ENCODE peak calls at places on chromosomes 6 and 20, in ten cellular contexts. One of them, this sample, is unnamed.

GRCh38 chr6:44730771-44731391 is 343.4 kb downstream of the CDC5L start:
- DNase-seq in psoas muscle: no peak
- DNase-seq in HEK293T: peak
- DNase-seq in non-pigmented ciliary epithelial cell: peak
- DNase-seq in fibroblast of mammary gland: no peak
- DNase-seq in stimulated activated CD8-positive, alpha-beta memory T cell treated with anti-CD3 and anti-CD28 coated beads, Interleukin-4, amount 100 ng/mL, for 1 hour: no peak
- DNase-seq in CD8-positive, alpha-beta memory T cell: no peak
- DNase-seq in activated CD4-positive, CD25-positive, alpha-beta regulatory T cell: no peak
- DNase-seq in NAMALWA: no peak
- DNase-seq in left ventricle myocardium inferior: no peak
- DNase-seq in this sample: no peak

GRCh38 chr6:144757730-144758129 is 472.6 kb downstream of the UTRN start:
- DNase-seq in psoas muscle: no peak
- DNase-seq in HEK293T: no peak
- DNase-seq in non-pigmented ciliary epithelial cell: no peak
- DNase-seq in fibroblast of mammary gland: no peak
- DNase-seq in stimulated activated CD8-positive, alpha-beta memory T cell treated with anti-CD3 and anti-CD28 coated beads, Interleukin-4, amount 100 ng/mL, for 1 hour: no peak
- DNase-seq in CD8-positive, alpha-beta memory T cell: no peak
- DNase-seq in activated CD4-positive, CD25-positive, alpha-beta regulatory T cell: no peak
- DNase-seq in NAMALWA: no peak
- DNase-seq in left ventricle myocardium inferior: no peak
- DNase-seq in this sample: no peak

GRCh38 chr20:25495189-25495824 is 87.8 kb downstream of the GINS1 start:
- DNase-seq in psoas muscle: no peak
- DNase-seq in HEK293T: no peak
- DNase-seq in non-pigmented ciliary epithelial cell: no peak
- DNase-seq in fibroblast of mammary gland: no peak
- DNase-seq in stimulated activated CD8-positive, alpha-beta memory T cell treated with anti-CD3 and anti-CD28 coated beads, Interleukin-4, amount 100 ng/mL, for 1 hour: no peak
- DNase-seq in CD8-positive, alpha-beta memory T cell: no peak
- DNase-seq in activated CD4-positive, CD25-positive, alpha-beta regulatory T cell: no peak
- DNase-seq in NAMALWA: no peak
- DNase-seq in left ventricle myocardium inferior: no peak
- DNase-seq in this sample: no peak

GRCh38 chr6:15509335-15509933 is 153.4 kb downstream of the DTNBP1 start:
- DNase-seq in psoas muscle: no peak
- DNase-seq in HEK293T: no peak
- DNase-seq in non-pigmented ciliary epithelial cell: no peak
- DNase-seq in fibroblast of mammary gland: no peak
- DNase-seq in stimulated activated CD8-positive, alpha-beta memory T cell treated with anti-CD3 and anti-CD28 coated beads, Interleukin-4, amount 100 ng/mL, for 1 hour: no peak
- DNase-seq in CD8-positive, alpha-beta memory T cell: no peak
- DNase-seq in activated CD4-positive, CD25-positive, alpha-beta regulatory T cell: no peak
- DNase-seq in NAMALWA: no peak
- DNase-seq in left ventricle myocardium inferior: no peak
- DNase-seq in this sample: no peak

GRCh38 chr6:43125119-43125518 is 46.0 kb upstream of the SRF start:
- DNase-seq in psoas muscle: no peak
- DNase-seq in HEK293T: no peak
- DNase-seq in non-pigmented ciliary epithelial cell: peak
- DNase-seq in fibroblast of mammary gland: peak
- DNase-seq in stimulated activated CD8-positive, alpha-beta memory T cell treated with anti-CD3 and anti-CD28 coated beads, Interleukin-4, amount 100 ng/mL, for 1 hour: no peak
- DNase-seq in CD8-positive, alpha-beta memory T cell: no peak
- DNase-seq in activated CD4-positive, CD25-positive, alpha-beta regulatory T cell: no peak
- DNase-seq in NAMALWA: no peak
- DNase-seq in left ventricle myocardium inferior: no peak
- DNase-seq in this sample: peak

GRCh38 chr20:19338960-19339359 is 126.5 kb downstream of the SLC24A3 start:
- DNase-seq in psoas muscle: no peak
- DNase-seq in HEK293T: no peak
- DNase-seq in non-pigmented ciliary epithelial cell: no peak
- DNase-seq in fibroblast of mammary gland: no peak
- DNase-seq in stimulated activated CD8-positive, alpha-beta memory T cell treated with anti-CD3 and anti-CD28 coated beads, Interleukin-4, amount 100 ng/mL, for 1 hour: no peak
- DNase-seq in CD8-positive, alpha-beta memory T cell: no peak
- DNase-seq in activated CD4-positive, CD25-positive, alpha-beta regulatory T cell: no peak
- DNase-seq in NAMALWA: no peak
- DNase-seq in left ventricle myocardium inferior: no peak
- DNase-seq in this sample: no peak

GRCh38 chr6:166025149-166025898 is 142.3 kb downstream of the TBXT start:
- DNase-seq in psoas muscle: no peak
- DNase-seq in HEK293T: no peak
- DNase-seq in non-pigmented ciliary epithelial cell: peak
- DNase-seq in fibroblast of mammary gland: peak
- DNase-seq in stimulated activated CD8-positive, alpha-beta memory T cell treated with anti-CD3 and anti-CD28 coated beads, Interleukin-4, amount 100 ng/mL, for 1 hour: no peak
- DNase-seq in CD8-positive, alpha-beta memory T cell: no peak
- DNase-seq in activated CD4-positive, CD25-positive, alpha-beta regulatory T cell: no peak
- DNase-seq in NAMALWA: no peak
- DNase-seq in left ventricle myocardium inferior: peak
- DNase-seq in this sample: peak

GRCh38 chr20:54167909-54168872 is 5.6 kb downstream of the CYP24A1 start:
- DNase-seq in psoas muscle: no peak
- DNase-seq in HEK293T: peak
- DNase-seq in non-pigmented ciliary epithelial cell: no peak
- DNase-seq in fibroblast of mammary gland: peak
- DNase-seq in stimulated activated CD8-positive, alpha-beta memory T cell treated with anti-CD3 and anti-CD28 coated beads, Interleukin-4, amount 100 ng/mL, for 1 hour: no peak
- DNase-seq in CD8-positive, alpha-beta memory T cell: no peak
- DNase-seq in activated CD4-positive, CD25-positive, alpha-beta regulatory T cell: no peak
- DNase-seq in NAMALWA: no peak
- DNase-seq in left ventricle myocardium inferior: no peak
- DNase-seq in this sample: peak

GRCh38 chr6:169326067-169326799 is 72.6 kb upstream of the THBS2 start:
- DNase-seq in psoas muscle: no peak
- DNase-seq in HEK293T: peak
- DNase-seq in non-pigmented ciliary epithelial cell: no peak
- DNase-seq in fibroblast of mammary gland: peak
- DNase-seq in stimulated activated CD8-positive, alpha-beta memory T cell treated with anti-CD3 and anti-CD28 coated beads, Interleukin-4, amount 100 ng/mL, for 1 hour: no peak
- DNase-seq in CD8-positive, alpha-beta memory T cell: no peak
- DNase-seq in activated CD4-positive, CD25-positive, alpha-beta regulatory T cell: no peak
- DNase-seq in NAMALWA: peak
- DNase-seq in left ventricle myocardium inferior: no peak
- DNase-seq in this sample: peak

GRCh38 chr20:61756446-61756845 is 309.2 kb downstream of the TAF4 start:
- DNase-seq in psoas muscle: no peak
- DNase-seq in HEK293T: no peak
- DNase-seq in non-pigmented ciliary epithelial cell: no peak
- DNase-seq in fibroblast of mammary gland: no peak
- DNase-seq in stimulated activated CD8-positive, alpha-beta memory T cell treated with anti-CD3 and anti-CD28 coated beads, Interleukin-4, amount 100 ng/mL, for 1 hour: no peak
- DNase-seq in CD8-positive, alpha-beta memory T cell: no peak
- DNase-seq in activated CD4-positive, CD25-positive, alpha-beta regulatory T cell: no peak
- DNase-seq in NAMALWA: no peak
- DNase-seq in left ventricle myocardium inferior: no peak
- DNase-seq in this sample: no peak

GRCh38 chr6:43926644-43927524 is 156.9 kb downstream of the VEGFA start:
- DNase-seq in psoas muscle: no peak
- DNase-seq in HEK293T: peak
- DNase-seq in non-pigmented ciliary epithelial cell: peak
- DNase-seq in fibroblast of mammary gland: peak
- DNase-seq in stimulated activated CD8-positive, alpha-beta memory T cell treated with anti-CD3 and anti-CD28 coated beads, Interleukin-4, amount 100 ng/mL, for 1 hour: no peak
- DNase-seq in CD8-positive, alpha-beta memory T cell: no peak
- DNase-seq in activated CD4-positive, CD25-positive, alpha-beta regulatory T cell: no peak
- DNase-seq in NAMALWA: no peak
- DNase-seq in left ventricle myocardium inferior: peak
- DNase-seq in this sample: peak

GRCh38 chr20:10507052-10507451 is 71.9 kb downstream of the SLX4IP start:
- DNase-seq in psoas muscle: no peak
- DNase-seq in HEK293T: no peak
- DNase-seq in non-pigmented ciliary epithelial cell: no peak
- DNase-seq in fibroblast of mammary gland: no peak
- DNase-seq in stimulated activated CD8-positive, alpha-beta memory T cell treated with anti-CD3 and anti-CD28 coated beads, Interleukin-4, amount 100 ng/mL, for 1 hour: no peak
- DNase-seq in CD8-positive, alpha-beta memory T cell: no peak
- DNase-seq in activated CD4-positive, CD25-positive, alpha-beta regulatory T cell: no peak
- DNase-seq in NAMALWA: no peak
- DNase-seq in left ventricle myocardium inferior: no peak
- DNase-seq in this sample: no peak

GRCh38 chr20:4560667-4561066 is 161.0 kb upstream of the PRND start:
- DNase-seq in psoas muscle: no peak
- DNase-seq in HEK293T: no peak
- DNase-seq in non-pigmented ciliary epithelial cell: no peak
- DNase-seq in fibroblast of mammary gland: peak
- DNase-seq in stimulated activated CD8-positive, alpha-beta memory T cell treated with anti-CD3 and anti-CD28 coated beads, Interleukin-4, amount 100 ng/mL, for 1 hour: no peak
- DNase-seq in CD8-positive, alpha-beta memory T cell: no peak
- DNase-seq in activated CD4-positive, CD25-positive, alpha-beta regulatory T cell: no peak
- DNase-seq in NAMALWA: no peak
- DNase-seq in left ventricle myocardium inferior: no peak
- DNase-seq in this sample: peak

GRCh38 chr6:148501178-148501590 is 158.5 kb downstream of the SASH1 start:
- DNase-seq in psoas muscle: peak
- DNase-seq in HEK293T: peak
- DNase-seq in non-pigmented ciliary epithelial cell: no peak
- DNase-seq in fibroblast of mammary gland: peak
- DNase-seq in stimulated activated CD8-positive, alpha-beta memory T cell treated with anti-CD3 and anti-CD28 coated beads, Interleukin-4, amount 100 ng/mL, for 1 hour: no peak
- DNase-seq in CD8-positive, alpha-beta memory T cell: no peak
- DNase-seq in activated CD4-positive, CD25-positive, alpha-beta regulatory T cell: no peak
- DNase-seq in NAMALWA: no peak
- DNase-seq in left ventricle myocardium inferior: no peak
- DNase-seq in this sample: peak

GRCh38 chr6:75755704-75756103 is 6.7 kb downstream of the MYO6 start:
- DNase-seq in psoas muscle: no peak
- DNase-seq in HEK293T: no peak
- DNase-seq in non-pigmented ciliary epithelial cell: no peak
- DNase-seq in fibroblast of mammary gland: peak
- DNase-seq in stimulated activated CD8-positive, alpha-beta memory T cell treated with anti-CD3 and anti-CD28 coated beads, Interleukin-4, amount 100 ng/mL, for 1 hour: no peak
- DNase-seq in CD8-positive, alpha-beta memory T cell: no peak
- DNase-seq in activated CD4-positive, CD25-positive, alpha-beta regulatory T cell: no peak
- DNase-seq in NAMALWA: no peak
- DNase-seq in left ventricle myocardium inferior: no peak
- DNase-seq in this sample: peak

GRCh38 chr6:6981923-6982322 is 125.8 kb upstream of the RREB1 start:
- DNase-seq in psoas muscle: no peak
- DNase-seq in HEK293T: no peak
- DNase-seq in non-pigmented ciliary epithelial cell: no peak
- DNase-seq in fibroblast of mammary gland: no peak
- DNase-seq in stimulated activated CD8-positive, alpha-beta memory T cell treated with anti-CD3 and anti-CD28 coated beads, Interleukin-4, amount 100 ng/mL, for 1 hour: no peak
- DNase-seq in CD8-positive, alpha-beta memory T cell: no peak
- DNase-seq in activated CD4-positive, CD25-positive, alpha-beta regulatory T cell: no peak
- DNase-seq in NAMALWA: no peak
- DNase-seq in left ventricle myocardium inferior: no peak
- DNase-seq in this sample: no peak

GRCh38 chr20:3166913-3167342 is 6.4 kb downstream of the LZTS3 start:
- DNase-seq in psoas muscle: no peak
- DNase-seq in HEK293T: no peak
- DNase-seq in non-pigmented ciliary epithelial cell: no peak
- DNase-seq in fibroblast of mammary gland: no peak
- DNase-seq in stimulated activated CD8-positive, alpha-beta memory T cell treated with anti-CD3 and anti-CD28 coated beads, Interleukin-4, amount 100 ng/mL, for 1 hour: no peak
- DNase-seq in CD8-positive, alpha-beta memory T cell: no peak
- DNase-seq in activated CD4-positive, CD25-positive, alpha-beta regulatory T cell: no peak
- DNase-seq in NAMALWA: no peak
- DNase-seq in left ventricle myocardium inferior: no peak
- DNase-seq in this sample: no peak

GRCh38 chr6:133805876-133806275 is 83.0 kb upstream of the TCF21 start:
- DNase-seq in psoas muscle: no peak
- DNase-seq in HEK293T: no peak
- DNase-seq in non-pigmented ciliary epithelial cell: no peak
- DNase-seq in fibroblast of mammary gland: no peak
- DNase-seq in stimulated activated CD8-positive, alpha-beta memory T cell treated with anti-CD3 and anti-CD28 coated beads, Interleukin-4, amount 100 ng/mL, for 1 hour: no peak
- DNase-seq in CD8-positive, alpha-beta memory T cell: no peak
- DNase-seq in activated CD4-positive, CD25-positive, alpha-beta regulatory T cell: no peak
- DNase-seq in NAMALWA: no peak
- DNase-seq in left ventricle myocardium inferior: no peak
- DNase-seq in this sample: no peak

GRCh38 chr6:106475280-106475679 is 114.8 kb downstream of the CRYBG1 start:
- DNase-seq in psoas muscle: no peak
- DNase-seq in HEK293T: no peak
- DNase-seq in non-pigmented ciliary epithelial cell: no peak
- DNase-seq in fibroblast of mammary gland: peak
- DNase-seq in stimulated activated CD8-positive, alpha-beta memory T cell treated with anti-CD3 and anti-CD28 coated beads, Interleukin-4, amount 100 ng/mL, for 1 hour: no peak
- DNase-seq in CD8-positive, alpha-beta memory T cell: no peak
- DNase-seq in activated CD4-positive, CD25-positive, alpha-beta regulatory T cell: no peak
- DNase-seq in NAMALWA: no peak
- DNase-seq in left ventricle myocardium inferior: no peak
- DNase-seq in this sample: no peak

GRCh38 chr6:33642897-33643296 is 21.8 kb downstream of the ITPR3 start:
- DNase-seq in psoas muscle: no peak
- DNase-seq in HEK293T: no peak
- DNase-seq in non-pigmented ciliary epithelial cell: no peak
- DNase-seq in fibroblast of mammary gland: no peak
- DNase-seq in stimulated activated CD8-positive, alpha-beta memory T cell treated with anti-CD3 and anti-CD28 coated beads, Interleukin-4, amount 100 ng/mL, for 1 hour: no peak
- DNase-seq in CD8-positive, alpha-beta memory T cell: no peak
- DNase-seq in activated CD4-positive, CD25-positive, alpha-beta regulatory T cell: no peak
- DNase-seq in NAMALWA: no peak
- DNase-seq in left ventricle myocardium inferior: peak
- DNase-seq in this sample: no peak

GRCh38 chr20:16701296-16701695 is 28.5 kb upstream of the SNRPB2 start:
- DNase-seq in psoas muscle: no peak
- DNase-seq in HEK293T: peak
- DNase-seq in non-pigmented ciliary epithelial cell: no peak
- DNase-seq in fibroblast of mammary gland: peak
- DNase-seq in stimulated activated CD8-positive, alpha-beta memory T cell treated with anti-CD3 and anti-CD28 coated beads, Interleukin-4, amount 100 ng/mL, for 1 hour: no peak
- DNase-seq in CD8-positive, alpha-beta memory T cell: peak
- DNase-seq in activated CD4-positive, CD25-positive, alpha-beta regulatory T cell: no peak
- DNase-seq in NAMALWA: peak
- DNase-seq in left ventricle myocardium inferior: no peak
- DNase-seq in this sample: peak

GRCh38 chr6:87574237-87574636 is 15.6 kb downstream of the RARS2 start:
- DNase-seq in psoas muscle: no peak
- DNase-seq in HEK293T: no peak
- DNase-seq in non-pigmented ciliary epithelial cell: no peak
- DNase-seq in fibroblast of mammary gland: no peak
- DNase-seq in stimulated activated CD8-positive, alpha-beta memory T cell treated with anti-CD3 and anti-CD28 coated beads, Interleukin-4, amount 100 ng/mL, for 1 hour: no peak
- DNase-seq in CD8-positive, alpha-beta memory T cell: no peak
- DNase-seq in activated CD4-positive, CD25-positive, alpha-beta regulatory T cell: no peak
- DNase-seq in NAMALWA: no peak
- DNase-seq in left ventricle myocardium inferior: no peak
- DNase-seq in this sample: no peak

GRCh38 chr20:20009784-20010253 is 7.3 kb upstream of the NAA20 start:
- DNase-seq in psoas muscle: no peak
- DNase-seq in HEK293T: no peak
- DNase-seq in non-pigmented ciliary epithelial cell: no peak
- DNase-seq in fibroblast of mammary gland: no peak
- DNase-seq in stimulated activated CD8-positive, alpha-beta memory T cell treated with anti-CD3 and anti-CD28 coated beads, Interleukin-4, amount 100 ng/mL, for 1 hour: no peak
- DNase-seq in CD8-positive, alpha-beta memory T cell: no peak
- DNase-seq in activated CD4-positive, CD25-positive, alpha-beta regulatory T cell: no peak
- DNase-seq in NAMALWA: no peak
- DNase-seq in left ventricle myocardium inferior: no peak
- DNase-seq in this sample: no peak

GRCh38 chr6:57064809-57065208 is 18.3 kb downstream of the KIAA1586 start:
- DNase-seq in psoas muscle: no peak
- DNase-seq in HEK293T: no peak
- DNase-seq in non-pigmented ciliary epithelial cell: no peak
- DNase-seq in fibroblast of mammary gland: no peak
- DNase-seq in stimulated activated CD8-positive, alpha-beta memory T cell treated with anti-CD3 and anti-CD28 coated beads, Interleukin-4, amount 100 ng/mL, for 1 hour: no peak
- DNase-seq in CD8-positive, alpha-beta memory T cell: no peak
- DNase-seq in activated CD4-positive, CD25-positive, alpha-beta regulatory T cell: no peak
- DNase-seq in NAMALWA: no peak
- DNase-seq in left ventricle myocardium inferior: no peak
- DNase-seq in this sample: no peak

GRCh38 chr20:20457392-20458126 is 89.7 kb downstream of the INSM1 start:
- DNase-seq in psoas muscle: no peak
- DNase-seq in HEK293T: no peak
- DNase-seq in non-pigmented ciliary epithelial cell: no peak
- DNase-seq in fibroblast of mammary gland: peak
- DNase-seq in stimulated activated CD8-positive, alpha-beta memory T cell treated with anti-CD3 and anti-CD28 coated beads, Interleukin-4, amount 100 ng/mL, for 1 hour: no peak
- DNase-seq in CD8-positive, alpha-beta memory T cell: no peak
- DNase-seq in activated CD4-positive, CD25-positive, alpha-beta regulatory T cell: no peak
- DNase-seq in NAMALWA: no peak
- DNase-seq in left ventricle myocardium inferior: no peak
- DNase-seq in this sample: peak

GRCh38 chr20:37990571-37991151 is 42.6 kb downstream of the TTI1 start:
- DNase-seq in psoas muscle: peak
- DNase-seq in HEK293T: no peak
- DNase-seq in non-pigmented ciliary epithelial cell: peak
- DNase-seq in fibroblast of mammary gland: peak
- DNase-seq in stimulated activated CD8-positive, alpha-beta memory T cell treated with anti-CD3 and anti-CD28 coated beads, Interleukin-4, amount 100 ng/mL, for 1 hour: peak
- DNase-seq in CD8-positive, alpha-beta memory T cell: no peak
- DNase-seq in activated CD4-positive, CD25-positive, alpha-beta regulatory T cell: no peak
- DNase-seq in NAMALWA: peak
- DNase-seq in left ventricle myocardium inferior: peak
- DNase-seq in this sample: peak

GRCh38 chr6:136609878-136610706 is 59.9 kb upstream of the MAP7 start:
- DNase-seq in psoas muscle: peak
- DNase-seq in HEK293T: no peak
- DNase-seq in non-pigmented ciliary epithelial cell: peak
- DNase-seq in fibroblast of mammary gland: peak
- DNase-seq in stimulated activated CD8-positive, alpha-beta memory T cell treated with anti-CD3 and anti-CD28 coated beads, Interleukin-4, amount 100 ng/mL, for 1 hour: no peak
- DNase-seq in CD8-positive, alpha-beta memory T cell: no peak
- DNase-seq in activated CD4-positive, CD25-positive, alpha-beta regulatory T cell: no peak
- DNase-seq in NAMALWA: no peak
- DNase-seq in left ventricle myocardium inferior: no peak
- DNase-seq in this sample: peak

GRCh38 chr20:2801459-2801728 is 967 bp upstream of the CPXM1 start:
- DNase-seq in psoas muscle: no peak
- DNase-seq in HEK293T: no peak
- DNase-seq in non-pigmented ciliary epithelial cell: no peak
- DNase-seq in fibroblast of mammary gland: no peak
- DNase-seq in stimulated activated CD8-positive, alpha-beta memory T cell treated with anti-CD3 and anti-CD28 coated beads, Interleukin-4, amount 100 ng/mL, for 1 hour: no peak
- DNase-seq in CD8-positive, alpha-beta memory T cell: no peak
- DNase-seq in activated CD4-positive, CD25-positive, alpha-beta regulatory T cell: no peak
- DNase-seq in NAMALWA: no peak
- DNase-seq in left ventricle myocardium inferior: no peak
- DNase-seq in this sample: no peak

This sample was measured in cardiac fibroblast.